ENCODE peak calls at places on chromosomes 2 and 18, in four cellular contexts. X is MCF 10A, M is occipital lobe, S is T-cell. I is an unnamed sample.

GRCh38 chr2:28691774-28692281 is 59.8 kb upstream of the PPP1CB start:
- DNase-seq in X (peak; percentile 50), M (no peak), S (no peak), I (no peak)

GRCh38 chr2:139217641-139218040 is 437.5 kb upstream of the NXPH2 start:
- DNase-seq in S (no peak), X (no peak), M (no peak), I (no peak)

GRCh38 chr2:128500136-128500800 is 181.6 kb upstream of the HS6ST1 start:
- DNase-seq in M (no peak), X (no peak), S (no peak), I (no peak)

GRCh38 chr18:2901405-2901989 is 54.7 kb downstream of the EMILIN2 start:
- DNase-seq in X (no peak), S (no peak), M (no peak), I (no peak)

GRCh38 chr2:181953773-181954537 is 31.7 kb upstream of the PPP1R1C start:
- DNase-seq in M (no peak), S (peak; percentile 60), X (no peak), I (peak; percentile 51)

GRCh38 chr2:939936-940620 is 10.6 kb upstream of the SNTG2 start:
- DNase-seq in S (no peak), M (no peak), X (no peak), I (no peak)

GRCh38 chr2:31428001-31428418 is 13.5 kb upstream of the XDH start:
- DNase-seq in M (no peak), X (peak; percentile 73), S (no peak), I (no peak)

GRCh38 chr2:226002438-226002837 is 602.9 kb downstream of the NYAP2 start:
- DNase-seq in M (no peak), S (no peak), X (peak; percentile 47), I (no peak)

GRCh38 chr2:9647884-9648283 is 17.1 kb upstream of the YWHAQ start:
- DNase-seq in S (no peak), X (no peak), M (no peak), I (no peak)

GRCh38 chr2:120729410-120730052 is 6.1 kb upstream of the GLI2 start:
- DNase-seq in M (no peak), S (no peak), X (peak; percentile 71), I (no peak)

GRCh38 chr2:135607561-135607960 is 76.3 kb downstream of the R3HDM1 start:
- DNase-seq in S (no peak), X (peak; percentile 14), M (no peak), I (no peak)

GRCh38 chr2:230821991-230822520 is 42.7 kb upstream of the ITM2C start:
- DNase-seq in S (no peak), M (no peak), X (peak; percentile 5), I (no peak)

GRCh38 chr2:240999873-241000541 is 1.6 kb downstream of the SNED1 start:
- DNase-seq in S (no peak), M (no peak), X (no peak), I (no peak)

GRCh38 chr2:197571622-197572271 is 55.9 kb downstream of the MOB4 start:
- DNase-seq in S (no peak), M (no peak), X (peak; percentile 9), I (no peak)

GRCh38 chr2:43269074-43269572 is 42.7 kb upstream of the ZFP36L2 start:
- DNase-seq in S (no peak), X (peak; percentile 38), M (no peak), I (no peak)

GRCh38 chr2:240109386-240109785 is 26.7 kb downstream of the COPS9 start:
- DNase-seq in S (no peak), X (no peak), M (no peak), I (no peak)

GRCh38 chr2:3630631-3631030 is 27.4 kb upstream of the ALLC start:
- DNase-seq in S (no peak), M (no peak), X (no peak), I (no peak)

GRCh38 chr2:95264626-95265025 is 9.6 kb upstream of the PROM2 start:
- DNase-seq in X (no peak), S (no peak), M (peak; percentile 28), I (no peak)

GRCh38 chr18:58315041-58315440 is 271.0 kb downstream of the NEDD4L start:
- DNase-seq in S (no peak), M (no peak), X (no peak), I (no peak)

GRCh38 chr2:13014783-13015182 is 298.0 kb downstream of the TRIB2 start:
- DNase-seq in S (no peak), X (no peak), M (no peak), I (no peak)

GRCh38 chr2:164868563-164869419 is 27.2 kb upstream of the COBLL1 start:
- DNase-seq in X (no peak), M (no peak), S (no peak), I (no peak)

GRCh38 chr2:31335921-31336570 is 78.5 kb downstream of the XDH start:
- DNase-seq in X (no peak), S (no peak), M (no peak), I (no peak)

GRCh38 chr2:164657129-164657528 is 35.8 kb upstream of the GRB14 start:
- DNase-seq in X (peak; percentile 52), M (no peak), S (no peak), I (no peak)

GRCh38 chr18:79068299-79068945 is 772 bp upstream of the ATP9B start:
- DNase-seq in M (no peak), X (no peak), S (peak; percentile 40), I (no peak)

GRCh38 chr18:35525795-35526475 is 28.2 kb upstream of the INO80C start:
- DNase-seq in M (no peak), S (no peak), X (no peak), I (no peak)